ENCODE peak calls at places on chromosomes 2 and 18, in nine cellular contexts. H, J, M, C, B, W, A, Y and U are unnamed samples. For H3K36me3 and H3K27me3, the result is how much of the 10 kb centered on the place peaks cover.

GRCh38 chr2:238703436-238703835 is 144.4 kb upstream of the TWIST2 start:
- DNase-seq in A (no peak), H (no peak), B (peak), J (no peak), M (no peak), Y (no peak), C (no peak), W (no peak), U (no peak)

GRCh38 chr2:233404227-233404626 is 49.9 kb downstream of the DGKD start:
- DNase-seq in J (peak), H (no peak), A (no peak), W (no peak), M (no peak), C (peak), Y (no peak), B (no peak), U (no peak)

GRCh38 chr18:80109676-80110078 is 615 bp downstream of the ADNP2 start:
- DNase-seq in C (peak), H (peak), Y (peak), B (no peak), A (peak), W (peak), M (no peak), J (peak), U (peak)

GRCh38 chr2:1170241-1170640 is 219.6 kb downstream of the SNTG2 start:
- DNase-seq in M (no peak), A (no peak), C (no peak), J (no peak), Y (no peak), W (no peak), H (no peak), B (no peak), U (no peak)

GRCh38 chr2:142876423-142876822 is 1.0 kb upstream of the KYNU start:
- DNase-seq in W (no peak), H (no peak), M (no peak), Y (no peak), A (no peak), B (no peak), J (no peak), C (peak), U (no peak)

GRCh38 chr18:50281972-50282520 is 723 bp upstream of the MBD1 start:
- DNase-seq in C (no peak), W (no peak), Y (no peak), J (no peak), M (no peak), B (no peak), H (no peak), A (no peak), U (no peak)

GRCh38 chr2:23220687-23221086 is 164.3 kb upstream of the KLHL29 start:
- DNase-seq in A (no peak), W (no peak), B (no peak), J (no peak), Y (no peak), M (no peak), C (no peak), H (no peak), U (no peak)

GRCh38 chr18:8900552-8900951 is 195.2 kb downstream of the MTCL1 start:
- DNase-seq in W (no peak), J (no peak), C (no peak), M (no peak), A (no peak), B (no peak), H (no peak), Y (no peak), U (no peak)

GRCh38 chr2:212752730-212753351 is 214.2 kb upstream of the ERBB4 start:
- DNase-seq in W (no peak), C (no peak), H (no peak), Y (no peak), A (no peak), J (no peak), M (no peak), B (no peak), U (no peak)

GRCh38 chr2:128640847-128641360 is 322.2 kb upstream of the HS6ST1 start:
- DNase-seq in C (no peak), J (no peak), Y (no peak), A (no peak), B (no peak), M (peak), W (no peak), H (no peak), U (no peak)

GRCh38 chr2:196259507-196260481 is 88.4 kb upstream of the STK17B start:
- DNase-seq in C (peak), Y (no peak), M (no peak), W (peak), H (no peak), A (no peak), B (no peak), J (no peak), U (no peak)

GRCh38 chr2:128436498-128437180 is 118.0 kb upstream of the HS6ST1 start:
- DNase-seq in C (no peak), W (no peak), B (no peak), J (no peak), Y (peak), M (no peak), H (no peak), A (no peak), U (no peak)

GRCh38 chr18:37156330-37156942 is 327.5 kb downstream of the KIAA1328 start:
- DNase-seq in B (no peak), J (no peak), Y (no peak), A (no peak), H (no peak), M (no peak), C (peak), W (no peak), U (no peak)

GRCh38 chr2:96103388-96103705 is 13.0 kb downstream of the ADRA2B start:
- DNase-seq in B (no peak), J (peak), A (no peak), W (no peak), H (no peak), M (no peak), Y (peak), C (no peak), U (no peak)

GRCh38 chr2:18085593-18085992 is 207.1 kb downstream of the KCNS3 start:
- DNase-seq in H (no peak), M (no peak), B (no peak), W (no peak), A (no peak), C (no peak), Y (no peak), J (no peak), U (no peak)

GRCh38 chr2:216017365-216017764 is 4.0 kb upstream of the MREG start:
- DNase-seq in M (no peak), C (peak), A (peak), J (peak), W (peak), Y (no peak), B (no peak), H (no peak), U (no peak)

GRCh38 chr2:59939173-59939572 is 614.3 kb downstream of the BCL11A start:
- DNase-seq in J (no peak), B (no peak), C (no peak), Y (no peak), W (no peak), A (no peak), M (no peak), H (no peak), U (no peak)

GRCh38 chr18:74142251-74142650 is 5.4 kb downstream of the FBXO15 start:
- DNase-seq in Y (no peak), M (no peak), H (no peak), C (no peak), J (no peak), A (no peak), B (no peak), W (no peak), U (no peak)

GRCh38 chr18:7658701-7659100 is 91.6 kb downstream of the PTPRM start:
- DNase-seq in W (peak), A (no peak), B (no peak), C (no peak), Y (no peak), J (no peak), H (no peak), M (no peak), U (no peak)

GRCh38 chr2:11669454-11670291 is at the start of gene NTSR2:
- DNase-seq in J (peak), B (no peak), A (no peak), H (peak), C (peak), M (no peak), Y (peak), W (peak), U (peak)

GRCh38 chr2:240436626-240437180 is 1.2 kb downstream of the GPC1 start:
- DNase-seq in J (no peak), M (peak), C (peak), H (peak), A (no peak), B (no peak), Y (no peak), W (peak), U (peak)

GRCh38 chr2:226609361-226609760 is 190.3 kb downstream of the IRS1 start:
- DNase-seq in A (no peak), C (peak), M (no peak), J (no peak), Y (no peak), W (peak), H (no peak), B (no peak), U (peak)

GRCh38 chr2:103289101-103289725 is 527.4 kb downstream of the TMEM182 start:
- DNase-seq in C (no peak), M (no peak), H (no peak), Y (no peak), A (no peak), J (no peak), W (peak), B (no peak), U (no peak)

GRCh38 chr18:80157708-80158343 is 48.8 kb downstream of the ADNP2 start:
- DNase-seq in A (no peak), H (peak), W (peak), C (peak), Y (peak), M (peak), B (peak), J (peak), U (no peak)

GRCh38 chr2:173831312-173832229 is 133.6 kb downstream of the SP3 start:
- DNase-seq in B (peak), M (no peak), J (peak), W (peak), Y (peak), C (peak), A (no peak), H (peak), U (peak)

GRCh38 chr18:13112982-13113381 is 105.6 kb upstream of the LDLRAD4 start:
- DNase-seq in H (peak), Y (peak), B (no peak), J (peak), M (no peak), C (peak), A (no peak), W (peak), U (no peak)

GRCh38 chr2:73033766-73034381 is 37.6 kb downstream of the SFXN5 start:
- DNase-seq in M (peak), C (no peak), A (no peak), J (no peak), H (no peak), Y (no peak), W (no peak), B (no peak), U (no peak)

DNA sequence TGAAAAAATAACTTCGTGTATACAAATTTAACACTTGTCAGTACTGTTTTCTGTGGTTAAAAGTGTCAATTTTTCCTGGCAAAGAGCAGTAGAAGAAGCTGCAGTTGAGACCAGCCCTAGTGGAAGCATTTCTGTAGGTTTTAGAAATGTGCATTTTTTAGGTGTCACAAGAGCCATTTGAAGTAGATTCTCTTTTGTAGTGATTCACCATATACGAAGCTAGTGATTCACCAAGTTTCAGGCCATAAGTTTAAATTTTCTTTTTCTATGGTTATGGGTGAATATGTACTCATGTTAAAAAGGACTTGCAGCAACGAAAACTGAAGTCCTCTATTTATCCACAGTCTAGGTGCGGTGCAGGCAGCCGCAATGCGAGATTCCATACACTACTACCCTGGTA is 4.2 kb downstream of the NABP1 start:
- DNase-seq in Y (no peak), W (peak), C (no peak), M (no peak), A (no peak), H (no peak), J (no peak), B (no peak), U (no peak)
- H3K4me3 ChIP-seq in Y (no peak), W (peak), C (no peak), M (no peak), A (no peak), H (no peak), J (no peak), B (no peak), U (no peak)

GRCh38 chr2:241720099-241720498 is 14.3 kb upstream of the D2HGDH start:
- DNase-seq in W (no peak), C (no peak), J (no peak), H (no peak), B (no peak), Y (no peak), A (no peak), M (no peak), U (no peak)
- H3K36me3 ChIP-seq in W (under half), C (half or more), J (under half), H (half or more), B (under half), Y (under half), A (under half), M (under half), U (under half)

GRCh38 chr2:38532366-38532765 is 70.4 kb downstream of the HNRNPLL start:
- DNase-seq in Y (no peak), H (no peak), M (no peak), A (no peak), W (no peak), J (no peak), C (no peak), B (no peak), U (no peak)
- H3K27me3 ChIP-seq in Y (under half), H (under half), M (under half), A (under half), W (under half), J (under half), C (under half), B (under half), U (under half)

DNA sequence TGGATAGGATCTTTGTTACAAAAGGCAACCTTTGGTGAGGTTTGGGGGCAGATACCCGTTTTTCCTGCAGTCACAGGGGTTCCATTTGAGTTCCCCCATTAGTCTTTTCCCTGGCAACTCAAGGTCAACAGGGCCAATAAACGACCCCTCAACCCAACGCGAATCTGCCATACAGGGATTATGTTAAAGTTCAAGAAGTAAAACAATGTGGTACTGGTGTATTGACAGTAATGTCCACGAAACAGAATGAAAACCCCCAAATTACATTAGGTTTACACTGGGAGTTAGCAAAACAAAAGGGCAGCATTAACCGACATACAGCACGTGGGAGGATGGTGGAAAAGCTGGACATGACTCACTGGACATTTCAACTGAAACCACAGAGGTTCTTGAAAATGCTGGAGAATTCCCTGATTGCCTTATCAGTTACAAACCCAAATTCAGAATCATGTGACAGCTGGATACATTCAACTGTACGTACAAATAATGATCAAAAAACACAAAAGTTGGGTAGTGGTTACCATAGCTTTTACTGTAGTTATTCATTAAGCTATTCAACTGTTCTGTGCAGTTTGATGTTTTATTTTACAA is 4.9 kb upstream of the IMP4 start:
- DNase-seq in H (no peak), J (no peak), Y (no peak), B (no peak), M (no peak), W (peak), A (no peak), C (peak), U (no peak)
- H3K4me3 ChIP-seq in H (no peak), J (no peak), Y (no peak), B (no peak), M (no peak), W (no peak), A (no peak), C (no peak), U (no peak)

DNA sequence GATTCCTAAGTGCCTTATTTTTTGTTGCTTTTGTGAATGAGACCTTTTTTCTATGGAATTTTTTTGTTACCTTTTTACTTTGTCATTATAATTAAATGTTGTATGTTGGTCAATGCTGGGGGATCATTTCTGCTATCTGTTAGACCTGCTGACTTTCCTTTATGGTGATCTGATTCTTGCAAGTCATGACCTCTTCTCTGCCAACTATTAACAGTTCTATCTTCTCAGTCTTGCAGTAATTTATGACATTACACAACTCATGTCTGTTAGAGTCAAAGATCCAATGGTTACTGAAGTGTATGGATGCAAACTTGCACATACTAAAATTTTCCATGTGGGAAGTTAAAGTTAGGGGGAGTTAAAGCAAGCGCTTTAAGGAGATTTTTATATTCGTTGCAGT is 18.0 kb downstream of the NPC1 start:
- DNase-seq in M (no peak), A (no peak), B (no peak), J (no peak), W (no peak), C (no peak), H (no peak), Y (no peak), U (no peak)
- H3K36me3 ChIP-seq in M (under half), A (under half), B (under half), J (under half), W (under half), C (half or more), H (half or more), Y (under half), U (under half)

GRCh38 chr2:151843669-151844017 is 15.4 kb upstream of the ARL5A start:
- DNase-seq in H (no peak), Y (no peak), C (no peak), A (no peak), W (no peak), B (no peak), M (no peak), J (no peak), U (no peak)

GRCh38 chr2:151842830-151843668 is 14.8 kb upstream of the ARL5A start:
- DNase-seq in H (no peak), Y (no peak), M (no peak), W (no peak), A (no peak), C (no peak), J (no peak), B (no peak), U (no peak)

GRCh38 chr2:151840216-151840691 is 12.0 kb upstream of the ARL5A start:
- DNase-seq in W (no peak), H (no peak), B (no peak), M (no peak), A (peak), J (no peak), C (no peak), Y (no peak), U (no peak)

GRCh38 chr2:151844217-151844896 is 16.1 kb upstream of the ARL5A start:
- DNase-seq in J (no peak), B (no peak), A (no peak), M (no peak), Y (no peak), H (no peak), W (no peak), C (no peak), U (no peak)

GRCh38 chr2:151841025-151841424 is 12.8 kb upstream of the ARL5A start:
- DNase-seq in W (no peak), J (no peak), Y (no peak), C (no peak), A (no peak), B (no peak), M (no peak), H (no peak), U (no peak)
- H3K27me3 ChIP-seq in W (under half), J (under half), Y (under half), C (under half), A (under half), B (under half), M (under half), H (under half), U (under half)

GRCh38 chr2:88067189-88067588 is 436 bp upstream of the SMYD1 start:
- DNase-seq in Y (no peak), M (no peak), J (no peak), B (no peak), H (peak), W (no peak), C (no peak), A (no peak), U (no peak)
- H3K4me3 ChIP-seq in Y (no peak), M (no peak), J (no peak), B (no peak), H (peak), W (no peak), C (no peak), A (no peak), U (no peak)